ENCODE peak calls at places on chromosomes 3 and 15, in nine cellular contexts. One of them, this sample, is unnamed.

GRCh38 chr3:98741121-98741716 is 21.9 kb upstream of the ST3GAL6 start:
- DNase-seq in IMR-90: peak
- DNase-seq in D341Med: no peak
- DNase-seq in fibroblast of the conjunctiva: no peak
- DNase-seq in H1: no peak
- DNase-seq in NCI-H1092 treated with DMSO at 0.1 percent for 48 hours: no peak
- DNase-seq in AG09319: no peak
- DNase-seq in nephron progenitor cell: no peak
- DNase-seq in sciatic nerve: no peak
- DNase-seq in this sample: no peak

GRCh38 chr3:137765310-137766033 is 1.4 kb downstream of the SOX14 start:
- DNase-seq in sciatic nerve: no peak
- DNase-seq in fibroblast of the conjunctiva: no peak
- DNase-seq in nephron progenitor cell: no peak
- DNase-seq in AG09319: no peak
- DNase-seq in NCI-H1092 treated with DMSO at 0.1 percent for 48 hours: no peak
- DNase-seq in IMR-90: no peak
- DNase-seq in H1: peak
- DNase-seq in D341Med: no peak
- DNase-seq in this sample: no peak

GRCh38 chr3:59142581-59142980 is 92.8 kb upstream of the CFAP20DC start:
- DNase-seq in AG09319: no peak
- DNase-seq in sciatic nerve: no peak
- DNase-seq in fibroblast of the conjunctiva: no peak
- DNase-seq in NCI-H1092 treated with DMSO at 0.1 percent for 48 hours: no peak
- DNase-seq in D341Med: no peak
- DNase-seq in nephron progenitor cell: no peak
- DNase-seq in IMR-90: no peak
- DNase-seq in H1: no peak
- DNase-seq in this sample: no peak

GRCh38 chr3:162034368-162034767 is 537.8 kb downstream of the OTOL1 start:
- DNase-seq in fibroblast of the conjunctiva: no peak
- DNase-seq in H1: no peak
- DNase-seq in nephron progenitor cell: no peak
- DNase-seq in D341Med: no peak
- DNase-seq in NCI-H1092 treated with DMSO at 0.1 percent for 48 hours: no peak
- DNase-seq in sciatic nerve: no peak
- DNase-seq in AG09319: no peak
- DNase-seq in IMR-90: peak
- DNase-seq in this sample: no peak

GRCh38 chr3:43423142-43423541 is 136.8 kb downstream of the SNRK start:
- DNase-seq in D341Med: no peak
- DNase-seq in AG09319: no peak
- DNase-seq in sciatic nerve: no peak
- DNase-seq in NCI-H1092 treated with DMSO at 0.1 percent for 48 hours: no peak
- DNase-seq in IMR-90: peak
- DNase-seq in fibroblast of the conjunctiva: no peak
- DNase-seq in nephron progenitor cell: no peak
- DNase-seq in H1: no peak
- DNase-seq in this sample: no peak

GRCh38 chr3:133280591-133280990 is 119.3 kb upstream of the BFSP2 start:
- DNase-seq in H1: no peak
- DNase-seq in fibroblast of the conjunctiva: no peak
- DNase-seq in AG09319: no peak
- DNase-seq in D341Med: no peak
- DNase-seq in nephron progenitor cell: no peak
- DNase-seq in sciatic nerve: no peak
- DNase-seq in NCI-H1092 treated with DMSO at 0.1 percent for 48 hours: no peak
- DNase-seq in IMR-90: no peak
- DNase-seq in this sample: no peak

GRCh38 chr3:183324083-183324482 is 71.0 kb downstream of the B3GNT5 start:
- DNase-seq in D341Med: no peak
- DNase-seq in fibroblast of the conjunctiva: peak
- DNase-seq in AG09319: no peak
- DNase-seq in IMR-90: no peak
- DNase-seq in H1: no peak
- DNase-seq in NCI-H1092 treated with DMSO at 0.1 percent for 48 hours: no peak
- DNase-seq in nephron progenitor cell: no peak
- DNase-seq in sciatic nerve: no peak
- DNase-seq in this sample: no peak

GRCh38 chr3:97712919-97713318 is 51.6 kb upstream of the ARL6 start:
- DNase-seq in sciatic nerve: no peak
- DNase-seq in nephron progenitor cell: no peak
- DNase-seq in AG09319: no peak
- DNase-seq in IMR-90: no peak
- DNase-seq in fibroblast of the conjunctiva: no peak
- DNase-seq in H1: no peak
- DNase-seq in D341Med: no peak
- DNase-seq in NCI-H1092 treated with DMSO at 0.1 percent for 48 hours: peak
- DNase-seq in this sample: no peak

GRCh38 chr3:152019516-152019915 is 146.1 kb downstream of the SUCNR1 start:
- DNase-seq in D341Med: no peak
- DNase-seq in nephron progenitor cell: no peak
- DNase-seq in fibroblast of the conjunctiva: no peak
- DNase-seq in IMR-90: no peak
- DNase-seq in H1: no peak
- DNase-seq in AG09319: no peak
- DNase-seq in NCI-H1092 treated with DMSO at 0.1 percent for 48 hours: no peak
- DNase-seq in sciatic nerve: no peak
- DNase-seq in this sample: peak

GRCh38 chr15:62895905-62896316 is 146.6 kb upstream of the TPM1 start:
- DNase-seq in fibroblast of the conjunctiva: peak
- DNase-seq in nephron progenitor cell: no peak
- DNase-seq in AG09319: no peak
- DNase-seq in IMR-90: peak
- DNase-seq in H1: no peak
- DNase-seq in NCI-H1092 treated with DMSO at 0.1 percent for 48 hours: no peak
- DNase-seq in sciatic nerve: no peak
- DNase-seq in D341Med: no peak
- DNase-seq in this sample: no peak

GRCh38 chr3:57694146-57694545 is 1.3 kb upstream of the DENND6A start:
- DNase-seq in AG09319: no peak
- DNase-seq in IMR-90: no peak
- DNase-seq in H1: no peak
- DNase-seq in sciatic nerve: no peak
- DNase-seq in D341Med: no peak
- DNase-seq in nephron progenitor cell: no peak
- DNase-seq in fibroblast of the conjunctiva: no peak
- DNase-seq in NCI-H1092 treated with DMSO at 0.1 percent for 48 hours: no peak
- DNase-seq in this sample: no peak

GRCh38 chr3:47425383-47425778 is 44.6 kb downstream of the PTPN23 start:
- DNase-seq in sciatic nerve: peak
- DNase-seq in IMR-90: no peak
- DNase-seq in AG09319: no peak
- DNase-seq in H1: no peak
- DNase-seq in nephron progenitor cell: no peak
- DNase-seq in NCI-H1092 treated with DMSO at 0.1 percent for 48 hours: no peak
- DNase-seq in D341Med: peak
- DNase-seq in fibroblast of the conjunctiva: no peak
- DNase-seq in this sample: no peak

GRCh38 chr3:112115161-112115739 is 17.8 kb downstream of the GCSAM start:
- DNase-seq in D341Med: no peak
- DNase-seq in NCI-H1092 treated with DMSO at 0.1 percent for 48 hours: no peak
- DNase-seq in IMR-90: no peak
- DNase-seq in fibroblast of the conjunctiva: no peak
- DNase-seq in sciatic nerve: no peak
- DNase-seq in nephron progenitor cell: no peak
- DNase-seq in AG09319: no peak
- DNase-seq in H1: no peak
- DNase-seq in this sample: no peak

GRCh38 chr15:57994468-57995154 is 70.9 kb downstream of the ALDH1A2 start:
- DNase-seq in H1: no peak
- DNase-seq in nephron progenitor cell: no peak
- DNase-seq in AG09319: no peak
- DNase-seq in NCI-H1092 treated with DMSO at 0.1 percent for 48 hours: no peak
- DNase-seq in D341Med: no peak
- DNase-seq in IMR-90: no peak
- DNase-seq in sciatic nerve: no peak
- DNase-seq in fibroblast of the conjunctiva: no peak
- DNase-seq in this sample: no peak

GRCh38 chr15:35032471-35032870 is 44.4 kb upstream of the ZNF770 start:
- DNase-seq in IMR-90: no peak
- DNase-seq in H1: no peak
- DNase-seq in NCI-H1092 treated with DMSO at 0.1 percent for 48 hours: no peak
- DNase-seq in D341Med: no peak
- DNase-seq in fibroblast of the conjunctiva: no peak
- DNase-seq in sciatic nerve: no peak
- DNase-seq in nephron progenitor cell: no peak
- DNase-seq in AG09319: no peak
- DNase-seq in this sample: no peak

GRCh38 chr3:194058189-194058571 is 77.8 kb upstream of the HES1 start:
- DNase-seq in D341Med: no peak
- DNase-seq in sciatic nerve: peak
- DNase-seq in nephron progenitor cell: peak
- DNase-seq in IMR-90: peak
- DNase-seq in AG09319: no peak
- DNase-seq in H1: peak
- DNase-seq in fibroblast of the conjunctiva: peak
- DNase-seq in NCI-H1092 treated with DMSO at 0.1 percent for 48 hours: peak
- DNase-seq in this sample: peak

GRCh38 chr15:44081223-44082013 is 113.7 kb downstream of the FRMD5 start:
- DNase-seq in D341Med: no peak
- DNase-seq in fibroblast of the conjunctiva: no peak
- DNase-seq in NCI-H1092 treated with DMSO at 0.1 percent for 48 hours: no peak
- DNase-seq in nephron progenitor cell: no peak
- DNase-seq in AG09319: no peak
- DNase-seq in sciatic nerve: no peak
- DNase-seq in IMR-90: peak
- DNase-seq in H1: no peak
- DNase-seq in this sample: no peak